ENCODE peak calls at places on chromosomes 3 and 15, in eight cellular contexts. Y is esophagus squamous epithelium, E is breast epithelium, J is dorsolateral prefrontal cortex, I is A549, X is heart left ventricle, L is cardiac muscle cell, Z is uterus. A is an unnamed sample.

GRCh38 chr3:125322166-125322565 is 53.0 kb downstream of the ZNF148 start:
- DNase-seq in E (no peak), Z (no peak), Y (no peak), L (no peak), I (no peak), J (no peak), X (no peak), A (no peak)

GRCh38 chr15:69701198-69701597 is 248.6 kb downstream of the RPLP1 start:
- DNase-seq in Y (no peak), X (no peak), I (no peak), E (no peak), L (no peak), Z (no peak), J (no peak), A (no peak)

GRCh38 chr3:127004641-127005397 is 21.9 kb downstream of the PLXNA1 start:
- DNase-seq in Z (no peak), J (no peak), E (no peak), L (no peak), Y (no peak), I (no peak), X (no peak), A (no peak)

GRCh38 chr3:49132073-49132436 is 795 bp downstream of the LAMB2 start:
- DNase-seq in I (no peak), Z (no peak), J (no peak), X (no peak), Y (no peak), L (no peak), E (no peak), A (no peak)

GRCh38 chr3:116483135-116483534 is 37.8 kb upstream of the LSAMP start:
- DNase-seq in X (no peak), Z (no peak), I (no peak), Y (no peak), E (no peak), J (no peak), L (no peak), A (no peak)

GRCh38 chr3:119235151-119235550 is 5.5 kb downstream of the B4GALT4 start:
- DNase-seq in I (peak; percentile 27), E (no peak), Y (no peak), Z (no peak), J (no peak), L (no peak), X (no peak), A (no peak)

GRCh38 chr3:46196261-46196957 is 11.7 kb downstream of the CCR1 start:
- DNase-seq in X (no peak), Z (no peak), Y (no peak), L (no peak), J (no peak), I (no peak), E (no peak), A (no peak)

GRCh38 chr3:109023656-109024254 is 70.1 kb upstream of the GUCA1C start:
- DNase-seq in L (peak; percentile 50), Z (no peak), E (no peak), X (peak; percentile 16), I (peak; percentile 50), J (no peak), Y (no peak), A (peak; percentile 13)

GRCh38 chr3:188051801-188052228 is 102.1 kb upstream of the LPP start:
- DNase-seq in Y (no peak), L (no peak), J (peak; percentile 71), X (peak; percentile 61), E (peak; percentile 74), Z (peak; percentile 82), I (no peak), A (peak; percentile 86)

GRCh38 chr15:100929641-100930042 is 10.5 kb downstream of the LRRK1 start:
- DNase-seq in L (peak; percentile 37), X (no peak), I (no peak), E (no peak), J (no peak), Z (no peak), Y (no peak), A (no peak)

GRCh38 chr3:4680881-4681300 is 187.7 kb downstream of the ITPR1 start:
- DNase-seq in E (no peak), Z (no peak), J (no peak), L (no peak), I (no peak), Y (no peak), X (no peak), A (no peak)

GRCh38 chr3:63333815-63334214 is 55.7 kb downstream of the SYNPR start:
- DNase-seq in Y (no peak), J (no peak), L (peak; percentile 9), I (peak; percentile 6), X (no peak), Z (no peak), E (no peak), A (no peak)

GRCh38 chr3:102036015-102036414 is 186.7 kb downstream of the NFKBIZ start:
- DNase-seq in Z (no peak), E (no peak), L (no peak), I (no peak), J (no peak), Y (no peak), X (no peak), A (no peak)

GRCh38 chr3:178419078-178419477 is 117.2 kb upstream of the KCNMB2 start:
- DNase-seq in X (no peak), Z (no peak), Y (no peak), I (peak; percentile 27), E (no peak), L (no peak), J (no peak), A (no peak)

GRCh38 chr15:50675524-50676144 is 11.0 kb downstream of the TRPM7 start:
- DNase-seq in Y (no peak), X (no peak), L (no peak), Z (no peak), I (peak; percentile 52), E (no peak), J (no peak), A (no peak)

GRCh38 chr3:61688307-61688695 is 126.9 kb downstream of the PTPRG start:
- DNase-seq in J (no peak), I (no peak), X (no peak), Y (no peak), Z (no peak), L (peak; percentile 30), E (no peak), A (no peak)

GRCh38 chr15:41423979-41424659 is 7.2 kb downstream of the RTF1 start:
- DNase-seq in I (no peak), Z (no peak), Y (no peak), E (no peak), L (no peak), J (no peak), X (no peak), A (no peak)

GRCh38 chr15:31278544-31279220 is 48.0 kb upstream of the KLF13 start:
- DNase-seq in Z (no peak), L (no peak), Y (no peak), X (peak; percentile 3), J (peak; percentile 45), E (peak; percentile 25), I (no peak), A (no peak)

GRCh38 chr3:138092023-138092422 is 23.4 kb downstream of the DZIP1L start:
- DNase-seq in I (no peak), J (no peak), X (no peak), Z (no peak), Y (no peak), L (no peak), E (no peak), A (no peak)

GRCh38 chr3:13891017-13891392 is 11.1 kb upstream of the WNT7A start:
- DNase-seq in X (no peak), Z (no peak), L (no peak), Y (no peak), I (no peak), E (no peak), J (no peak), A (no peak)

GRCh38 chr3:56783644-56784451 is 17.9 kb downstream of the ARHGEF3 start:
- DNase-seq in X (peak; percentile 59), I (peak; percentile 66), J (no peak), Z (peak; percentile 33), L (no peak), E (no peak), Y (peak; percentile 44), A (no peak)

GRCh38 chr3:196735751-196736150 is 3.9 kb upstream of the PAK2 start:
- DNase-seq in E (no peak), Y (no peak), L (no peak), Z (no peak), J (no peak), I (no peak), X (no peak), A (no peak)

GRCh38 chr15:63198315-63198714 is 8.9 kb downstream of the RAB8B start:
- DNase-seq in I (no peak), J (no peak), Y (no peak), Z (no peak), L (no peak), E (no peak), X (no peak), A (no peak)

DNA sequence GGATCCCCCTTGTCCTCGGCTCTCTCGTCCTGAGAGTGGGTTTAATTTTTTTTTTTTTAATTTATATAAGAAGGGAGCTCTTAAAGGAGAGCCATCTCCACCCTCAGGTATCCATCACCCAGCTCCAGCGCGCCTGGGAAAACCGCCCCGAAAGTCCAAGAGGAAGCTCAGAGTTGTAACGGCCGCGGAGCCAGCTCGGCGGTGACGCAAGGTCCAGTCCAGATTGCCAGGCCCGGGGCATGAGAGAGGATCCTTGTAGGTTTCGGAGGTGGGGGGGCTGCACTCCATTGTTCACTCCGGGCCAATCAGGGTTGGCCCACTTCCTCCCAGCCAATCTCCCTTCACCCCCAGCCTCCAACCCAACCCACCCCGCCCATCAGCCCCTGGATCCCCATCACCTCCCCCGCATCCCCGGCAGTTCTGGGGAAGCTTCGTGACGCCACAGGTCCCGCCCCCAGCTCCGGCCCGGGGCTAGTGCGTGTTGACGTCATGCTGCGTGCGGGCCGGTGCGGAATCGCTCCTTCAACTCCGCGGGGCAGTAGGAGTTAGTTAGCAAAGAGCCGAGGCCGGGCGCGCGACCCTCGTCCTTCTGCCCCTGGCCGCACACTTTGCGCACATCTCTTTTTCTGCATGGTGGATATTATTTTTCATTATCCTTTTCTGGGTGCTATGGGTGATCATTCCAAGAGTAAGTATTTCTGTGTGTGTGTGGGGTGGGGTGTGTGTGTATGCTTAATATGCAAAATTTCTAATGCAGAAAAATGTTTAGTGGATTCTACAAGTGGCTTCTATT is at the start of gene ISL2:
- DNase-seq in Z (no peak), L (peak; percentile 53), I (peak; percentile 99), E (no peak), J (peak; percentile 60), Y (peak; percentile 23), X (no peak), A (peak; percentile 83)
- H3K27ac ChIP-seq in Z (no peak within 1 kb of the TSS), L (no peak within 1 kb of the TSS), I (peak within 1 kb of the TSS; percentile 94), E (no peak within 1 kb of the TSS), J (no peak within 1 kb of the TSS), Y (peak within 1 kb of the TSS; percentile 4), X (no peak within 1 kb of the TSS), A (no peak within 1 kb of the TSS)

GRCh38 chr15:28114721-28115622 is 15.9 kb upstream of the OCA2 start:
- DNase-seq in Y (no peak), Z (no peak), E (no peak), X (no peak), J (no peak), I (no peak), L (no peak), A (no peak)
- H3K27ac ChIP-seq in Y (no peak overlapping the region), Z (no peak overlapping the region), E (no peak overlapping the region), X (no peak overlapping the region), J (no peak overlapping the region), I (no peak overlapping the region), L (no peak overlapping the region), A (no peak overlapping the region)

GRCh38 chr15:56736881-56737707 is 3.8 kb upstream of the ZNF280D start:
- DNase-seq in E (no peak), I (no peak), Z (no peak), L (no peak), J (no peak), Y (no peak), X (no peak), A (no peak)
- H3K27ac ChIP-seq in E (peak overlapping the region; percentile 8), I (no peak overlapping the region), Z (peak overlapping the region; percentile 74), L (no peak overlapping the region), J (no peak overlapping the region), Y (no peak overlapping the region), X (peak overlapping the region; percentile 33), A (no peak overlapping the region)

GRCh38 chr15:52008326-52008697 is 10.7 kb upstream of the MAPK6 start:
- DNase-seq in J (no peak), X (no peak), L (no peak), E (no peak), Z (no peak), I (no peak), Y (no peak), A (no peak)
- H3K27ac ChIP-seq in J (no peak overlapping the region), X (no peak overlapping the region), L (no peak overlapping the region), E (peak overlapping the region; percentile 19), Z (no peak overlapping the region), I (peak overlapping the region; percentile 14), Y (peak overlapping the region; percentile 73), A (no peak overlapping the region)